ENCODE peak calls at places on chromosomes 16 and 17, in five cellular contexts. U is MM.1S; A is cardiac muscle cell; Q is activated CD8-positive, alpha-beta memory T cell treated with anti-CD3 and anti-CD28 coated beads for 1 hour; P is AG20443. W is an unnamed sample.

GRCh38 chr17:34167359-34167758 is 87.7 kb upstream of the CCL2 start:
- DNase-seq in U (no peak), A (peak), Q (no peak), P (no peak), W (no peak)

GRCh38 chr17:65727243-65727642 is 165.8 kb upstream of the AXIN2 start:
- DNase-seq in U (no peak), A (no peak), Q (no peak), P (no peak), W (no peak)

GRCh38 chr17:57097832-57098421 is 12.9 kb downstream of the AKAP1 start:
- DNase-seq in U (no peak), A (peak), Q (no peak), P (peak), W (peak)

GRCh38 chr17:51119415-51120356 is 982 bp downstream of the SPAG9 start:
- DNase-seq in U (peak), A (peak), Q (peak), P (peak), W (peak)

GRCh38 chr16:9123871-9124270 is 32.4 kb downstream of the HAPSTR1 start:
- DNase-seq in U (no peak), A (no peak), Q (no peak), P (peak), W (no peak)

GRCh38 chr17:51044964-51045363 is 75.7 kb downstream of the SPAG9 start:
- DNase-seq in U (no peak), A (peak), Q (no peak), P (no peak), W (peak)

GRCh38 chr17:62093188-62094155 is 28.4 kb upstream of the MED13 start:
- DNase-seq in U (no peak), A (peak), Q (no peak), P (peak), W (peak)

GRCh38 chr17:47959825-47960655 is 2.4 kb upstream of the PRR15L start:
- DNase-seq in U (no peak), A (no peak), Q (no peak), P (no peak), W (no peak)

GRCh38 chr17:60107526-60108257 is 29.0 kb upstream of the HEATR6 start:
- DNase-seq in U (no peak), A (peak), Q (no peak), P (no peak), W (peak)

GRCh38 chr16:57985204-57986121 is 14.5 kb upstream of the CNGB1 start:
- DNase-seq in U (no peak), A (no peak), Q (peak), P (no peak), W (no peak)

GRCh38 chr17:75878174-75878998 is at the start of gene TRIM47:
- DNase-seq in U (peak), A (peak), Q (no peak), P (peak), W (no peak)

GRCh38 chr16:28316056-28316455 is 23.7 kb downstream of the SBK1 start:
- DNase-seq in U (no peak), A (no peak), Q (no peak), P (no peak), W (no peak)

GRCh38 chr17:76063880-76064546 is 8.3 kb downstream of the SRP68 start:
- DNase-seq in U (no peak), A (no peak), Q (no peak), P (no peak), W (no peak)

W was measured in SK-MEL-5.